ENCODE peak calls at places on chromosomes 1 and 21, in nine cellular contexts. One of them, this sample, is unnamed.

GRCh38 chr1:115194571-115194970 is 105.3 kb upstream of the TSPAN2 start:
- DNase-seq in glutamatergic neuron: no peak
- DNase-seq in EH: no peak
- DNase-seq in G401: no peak
- DNase-seq in psoas muscle: no peak
- DNase-seq in HEK293T: no peak
- DNase-seq in T47D: peak
- DNase-seq in body of pancreas: no peak
- DNase-seq in mucosa of descending colon: no peak
- DNase-seq in this sample: no peak

GRCh38 chr1:204524986-204525385 is 8.8 kb downstream of the MDM4 start:
- DNase-seq in body of pancreas: no peak
- DNase-seq in G401: no peak
- DNase-seq in glutamatergic neuron: no peak
- DNase-seq in EH: no peak
- DNase-seq in T47D: no peak
- DNase-seq in HEK293T: no peak
- DNase-seq in mucosa of descending colon: no peak
- DNase-seq in psoas muscle: no peak
- DNase-seq in this sample: no peak

GRCh38 chr1:58011978-58012377 is 534.5 kb downstream of the OMA1 start:
- DNase-seq in G401: no peak
- DNase-seq in EH: peak
- DNase-seq in psoas muscle: no peak
- DNase-seq in HEK293T: no peak
- DNase-seq in mucosa of descending colon: no peak
- DNase-seq in T47D: no peak
- DNase-seq in glutamatergic neuron: no peak
- DNase-seq in body of pancreas: no peak
- DNase-seq in this sample: no peak

GRCh38 chr21:28132713-28133112 is 860.0 kb downstream of the LTN1 start:
- DNase-seq in glutamatergic neuron: no peak
- DNase-seq in G401: no peak
- DNase-seq in EH: peak
- DNase-seq in HEK293T: no peak
- DNase-seq in T47D: no peak
- DNase-seq in body of pancreas: no peak
- DNase-seq in psoas muscle: no peak
- DNase-seq in mucosa of descending colon: no peak
- DNase-seq in this sample: no peak

GRCh38 chr1:12654004-12654567 is 10.2 kb downstream of the AADACL4 start:
- DNase-seq in glutamatergic neuron: no peak
- DNase-seq in HEK293T: no peak
- DNase-seq in EH: no peak
- DNase-seq in mucosa of descending colon: no peak
- DNase-seq in G401: no peak
- DNase-seq in body of pancreas: no peak
- DNase-seq in T47D: peak
- DNase-seq in psoas muscle: no peak
- DNase-seq in this sample: peak

GRCh38 chr1:16978139-16978538 is 2.3 kb downstream of the MFAP2 start:
- DNase-seq in G401: no peak
- DNase-seq in glutamatergic neuron: no peak
- DNase-seq in psoas muscle: no peak
- DNase-seq in HEK293T: no peak
- DNase-seq in EH: no peak
- DNase-seq in T47D: no peak
- DNase-seq in mucosa of descending colon: no peak
- DNase-seq in body of pancreas: no peak
- DNase-seq in this sample: no peak

GRCh38 chr1:39525366-39526165 is 34.1 kb downstream of the BMP8A start:
- DNase-seq in glutamatergic neuron: no peak
- DNase-seq in body of pancreas: no peak
- DNase-seq in mucosa of descending colon: no peak
- DNase-seq in psoas muscle: no peak
- DNase-seq in G401: no peak
- DNase-seq in HEK293T: no peak
- DNase-seq in EH: no peak
- DNase-seq in T47D: no peak
- DNase-seq in this sample: no peak

GRCh38 chr1:34125721-34126380 is 39.2 kb downstream of the CSMD2 start:
- DNase-seq in T47D: no peak
- DNase-seq in HEK293T: no peak
- DNase-seq in EH: peak
- DNase-seq in G401: no peak
- DNase-seq in glutamatergic neuron: no peak
- DNase-seq in mucosa of descending colon: no peak
- DNase-seq in body of pancreas: no peak
- DNase-seq in psoas muscle: no peak
- DNase-seq in this sample: peak

GRCh38 chr21:39114871-39115658 is 68.2 kb downstream of the PSMG1 start:
- DNase-seq in HEK293T: no peak
- DNase-seq in glutamatergic neuron: no peak
- DNase-seq in G401: no peak
- DNase-seq in T47D: no peak
- DNase-seq in psoas muscle: no peak
- DNase-seq in EH: peak
- DNase-seq in mucosa of descending colon: no peak
- DNase-seq in body of pancreas: no peak
- DNase-seq in this sample: peak

This sample was measured in fibroblast of the aortic adventitia.